ENCODE peak calls at places on chromosome X, in nine cellular contexts. L is memory B cell, K is H9, E is T follicular helper cell, W is fibroblast of pulmonary artery, B is choroid plexus epithelial cell, X is AG20443, P is NCI-H2081, J is anterior cingulate cortex. O is an unnamed sample.

GRCh38 chrX:40579880-40580536 is 762 bp upstream of the ATP6AP2 start:
- DNase-seq in L (no peak), K (no peak), E (no peak), W (no peak), B (no peak), X (no peak), P (no peak), J (no peak), O (no peak)

GRCh38 chrX:153333821-153334653 is at the start of gene ZNF275:
- DNase-seq in L (peak), K (peak), E (peak), W (peak), B (peak), X (peak), P (peak), J (peak), O (peak)

GRCh38 chrX:29388509-29388908 is 801.3 kb downstream of the IL1RAPL1 start:
- DNase-seq in L (no peak), K (no peak), E (no peak), W (no peak), B (no peak), X (no peak), P (no peak), J (no peak), O (no peak)

GRCh38 chrX:15292861-15293260 is 22.6 kb downstream of the ASB11 start:
- DNase-seq in L (no peak), K (no peak), E (no peak), W (no peak), B (no peak), X (no peak), P (no peak), J (no peak), O (no peak)

GRCh38 chrX:74449322-74449936 is 28.1 kb downstream of the SLC16A2 start:
- DNase-seq in L (no peak), K (no peak), E (peak), W (no peak), B (peak), X (no peak), P (no peak), J (no peak), O (no peak)

GRCh38 chrX:51568586-51568985 is 50.1 kb downstream of the CENPVL3 start:
- DNase-seq in L (no peak), K (no peak), E (no peak), W (peak), B (peak), X (peak), P (no peak), J (no peak), O (no peak)

GRCh38 chrX:123964155-123964554 is 2.6 kb downstream of the STAG2 start:
- DNase-seq in L (no peak), K (no peak), E (no peak), W (peak), B (peak), X (no peak), P (no peak), J (no peak), O (no peak)

GRCh38 chrX:46263494-46263893 is 281.7 kb downstream of the ZNF674 start:
- DNase-seq in L (no peak), K (no peak), E (no peak), W (no peak), B (no peak), X (no peak), P (no peak), J (no peak), O (no peak)

GRCh38 chrX:40096395-40097091 is 1.2 kb downstream of the BCOR start:
- DNase-seq in L (peak), K (peak), E (peak), W (no peak), B (peak), X (peak), P (peak), J (peak), O (peak)

GRCh38 chrX:26649534-26649933 is 433.6 kb downstream of the MAGEB5 start:
- DNase-seq in L (no peak), K (no peak), E (no peak), W (peak), B (peak), X (no peak), P (peak), J (no peak), O (no peak)

GRCh38 chrX:136168929-136169735 is 21.8 kb downstream of the FHL1 start:
- DNase-seq in L (no peak), K (peak), E (no peak), W (peak), B (peak), X (peak), P (peak), J (peak), O (no peak)

GRCh38 chrX:11481035-11481434 is 184.7 kb downstream of the ARHGAP6 start:
- DNase-seq in L (no peak), K (no peak), E (no peak), W (peak), B (no peak), X (no peak), P (no peak), J (no peak), O (no peak)

GRCh38 chrX:23434356-23434884 is 99.8 kb downstream of the PTCHD1 start:
- DNase-seq in L (no peak), K (no peak), E (no peak), W (peak), B (peak), X (peak), P (no peak), J (peak), O (no peak)

GRCh38 chrX:68146054-68146453 is 287.2 kb downstream of the OPHN1 start:
- DNase-seq in L (no peak), K (no peak), E (no peak), W (peak), B (peak), X (peak), P (no peak), J (no peak), O (no peak)

GRCh38 chrX:115582871-115583729 is 22.1 kb downstream of the PLS3 start:
- DNase-seq in L (no peak), K (peak), E (no peak), W (peak), B (peak), X (no peak), P (no peak), J (no peak), O (no peak)

GRCh38 chrX:118152721-118153120 is 36.1 kb upstream of the KLHL13 start:
- DNase-seq in L (no peak), K (no peak), E (no peak), W (no peak), B (no peak), X (no peak), P (no peak), J (no peak), O (no peak)

GRCh38 chrX:9180623-9181022 is 146.7 kb upstream of the FAM9B start:
- DNase-seq in L (no peak), K (peak), E (no peak), W (no peak), B (no peak), X (no peak), P (no peak), J (no peak), O (no peak)

GRCh38 chrX:3811331-3812311 is 98.2 kb upstream of the PRKX start:
- DNase-seq in L (peak), K (no peak), E (peak), W (peak), B (peak), X (peak), P (peak), J (no peak), O (peak)

GRCh38 chrX:70087857-70088256 is 25.6 kb downstream of the OTUD6A start:
- DNase-seq in L (no peak), K (no peak), E (no peak), W (peak), B (peak), X (peak), P (no peak), J (no peak), O (no peak)

GRCh38 chrX:126165721-126166401 is at the start of gene DCAF12L2:
- DNase-seq in L (no peak), K (peak), E (no peak), W (no peak), B (no peak), X (peak), P (peak), J (no peak), O (no peak)

GRCh38 chrX:38939067-38939466 is 137.8 kb downstream of the MID1IP1 start:
- DNase-seq in L (no peak), K (no peak), E (no peak), W (peak), B (peak), X (peak), P (no peak), J (no peak), O (no peak)

GRCh38 chrX:119692241-119693031 is 532 bp downstream of the SEPTIN6 start:
- DNase-seq in L (no peak), K (peak), E (peak), W (peak), B (peak), X (peak), P (no peak), J (no peak), O (peak)

GRCh38 chrX:100648601-100649417 is 4.8 kb downstream of the SRPX2 start:
- DNase-seq in L (no peak), K (no peak), E (no peak), W (peak), B (peak), X (peak), P (no peak), J (no peak), O (no peak)

GRCh38 chrX:130082244-130083106 is 27.8 kb downstream of the ELF4 start:
- DNase-seq in L (peak), K (no peak), E (peak), W (no peak), B (peak), X (peak), P (no peak), J (no peak), O (peak)

GRCh38 chrX:131734621-131735020 is 190.7 kb downstream of the OR13H1 start:
- DNase-seq in L (no peak), K (no peak), E (peak), W (no peak), B (no peak), X (peak), P (peak), J (peak), O (peak)

GRCh38 chrX:136598631-136599030 is 49.3 kb upstream of the CD40LG start:
- DNase-seq in L (no peak), K (no peak), E (peak), W (no peak), B (no peak), X (no peak), P (no peak), J (no peak), O (no peak)

GRCh38 chrX:103187953-103188475 is 26.9 kb upstream of the BEX4 start:
- DNase-seq in L (no peak), K (no peak), E (no peak), W (peak), B (peak), X (no peak), P (no peak), J (no peak), O (no peak)

GRCh38 chrX:153059191-153060094 is 3.2 kb downstream of the PNMA3 start:
- DNase-seq in L (no peak), K (no peak), E (no peak), W (no peak), B (no peak), X (no peak), P (no peak), J (no peak), O (no peak)

GRCh38 chrX:24694825-24695224 is 1.1 kb downstream of the POLA1 start:
- DNase-seq in L (no peak), K (no peak), E (no peak), W (peak), B (no peak), X (no peak), P (no peak), J (no peak), O (no peak)

GRCh38 chrX:49071877-49072711 is 1.7 kb downstream of the PRAF2 start:
- DNase-seq in L (no peak), K (peak), E (no peak), W (peak), B (peak), X (peak), P (no peak), J (peak), O (no peak)

GRCh38 chrX:49176421-49177326 is 5.0 kb downstream of the PLP2 start:
- DNase-seq in L (no peak), K (no peak), E (no peak), W (no peak), B (no peak), X (no peak), P (no peak), J (no peak), O (no peak)

GRCh38 chrX:24148535-24149345 is 789 bp upstream of the ZFX start:
- DNase-seq in L (no peak), K (no peak), E (peak), W (peak), B (peak), X (peak), P (no peak), J (peak), O (no peak)

O was measured in naive B cell.